ENCODE peak calls at places on chromosomes 4 and X, in four cellular contexts. D is stimulated activated CD4-positive, alpha-beta T cell treated with anti-CD3 and anti-CD28 coated beads, Interleukin-1b, Interleukin-23, amount 100 ng/mL, for 1 hour; T is HTR-8/SVneo; R is H7. E is an unnamed sample.

GRCh38 chrX:20742106-20742505 is 475.4 kb upstream of the RPS6KA3 start:
- DNase-seq in D (no peak), T (no peak), R (no peak), E (no peak)

GRCh38 chr4:15003891-15004700 is 1.8 kb downstream of the CPEB2 start:
- DNase-seq in D (no peak), T (no peak), R (peak), E (peak)

GRCh38 chr4:38696697-38697096 is 32.7 kb downstream of the KLF3 start:
- DNase-seq in D (no peak), T (no peak), R (no peak), E (no peak)

GRCh38 chr4:176064539-176064938 is 1.1 kb upstream of the WDR17 start:
- DNase-seq in D (no peak), T (no peak), R (no peak), E (no peak)

GRCh38 chr4:74217365-74217764 is 59.4 kb downstream of the MTHFD2L start:
- DNase-seq in D (no peak), T (no peak), R (no peak), E (no peak)

GRCh38 chr4:102684605-102685052 is 76.1 kb downstream of the MANBA start:
- DNase-seq in D (no peak), T (no peak), R (no peak), E (no peak)

GRCh38 chr4:10077492-10078335 is 38.9 kb downstream of the WDR1 start:
- DNase-seq in D (no peak), T (no peak), R (peak), E (peak)

GRCh38 chr4:170109586-170110289 is 20.0 kb upstream of the AADAT start:
- DNase-seq in D (no peak), T (no peak), R (no peak), E (no peak)

GRCh38 chr4:121658125-121658524 is 38.7 kb downstream of the ANXA5 start:
- DNase-seq in D (no peak), T (no peak), R (no peak), E (no peak)

GRCh38 chr4:7933631-7934510 is 5.8 kb downstream of the AFAP1 start:
- DNase-seq in D (no peak), T (no peak), R (no peak), E (no peak)

GRCh38 chrX:52353838-52354237 is 15.0 kb upstream of the XAGE2 start:
- DNase-seq in D (no peak), T (no peak), R (no peak), E (no peak)

GRCh38 chrX:41275661-41276609 is 58.0 kb upstream of the DDX3X start:
- DNase-seq in D (peak), T (peak), R (peak), E (peak)

GRCh38 chr4:139528377-139529005 is 27.5 kb downstream of the SETD7 start:
- DNase-seq in D (no peak), T (no peak), R (no peak), E (peak)

GRCh38 chr4:142846105-142846728 is at the start of gene INPP4B:
- DNase-seq in D (no peak), T (peak), R (peak), E (peak)

GRCh38 chrX:15206306-15206705 is 63.6 kb downstream of the ASB9 start:
- DNase-seq in D (no peak), T (no peak), R (no peak), E (no peak)

GRCh38 chrX:66030505-66031317 is 9.2 kb downstream of the VSIG4 start:
- DNase-seq in D (no peak), T (no peak), R (no peak), E (no peak)

GRCh38 chr4:92235741-92236140 is 68.0 kb upstream of the GRID2 start:
- DNase-seq in D (no peak), T (no peak), R (no peak), E (no peak)

GRCh38 chr4:182929296-182929695 is 12.1 kb upstream of the DCTD start:
- DNase-seq in D (no peak), T (peak), R (no peak), E (peak)

GRCh38 chrX:38664285-38664684 is 102.9 kb downstream of the TSPAN7 start:
- DNase-seq in D (no peak), T (peak), R (peak), E (peak)

GRCh38 chr4:5365071-5366008 is 314.1 kb downstream of the STK32B start:
- DNase-seq in D (no peak), T (peak), R (no peak), E (no peak)

GRCh38 chr4:15778191-15778741 is at the start of gene CD38:
- DNase-seq in D (no peak), T (peak), R (peak), E (peak)

GRCh38 chr4:111977419-111977965 is 167.8 kb upstream of the FAM241A start:
- DNase-seq in D (no peak), T (no peak), R (no peak), E (no peak)

GRCh38 chr4:3074846-3075651 is 568 bp downstream of the HTT start:
- DNase-seq in D (no peak), T (peak), R (peak), E (peak)

GRCh38 chrX:20913760-20914159 is 460.5 kb upstream of the CNKSR2 start:
- DNase-seq in D (no peak), T (peak), R (peak), E (no peak)

GRCh38 chr4:104616401-104616820 is 121.7 kb upstream of the CXXC4 start:
- DNase-seq in D (no peak), T (no peak), R (no peak), E (no peak)

GRCh38 chr4:53991821-53992220 is 72.6 kb downstream of the CHIC2 start:
- DNase-seq in D (no peak), T (no peak), R (no peak), E (no peak)

GRCh38 chrX:123927845-123928244 is 33.7 kb upstream of the STAG2 start:
- DNase-seq in D (no peak), T (no peak), R (no peak), E (no peak)

GRCh38 chr4:76589402-76589801 is 154.4 kb downstream of the SHROOM3 start:
- DNase-seq in D (no peak), T (no peak), R (peak), E (peak)

GRCh38 chr4:83328486-83328885 is 6.2 kb downstream of the HPSE start:
- DNase-seq in D (no peak), T (no peak), R (peak), E (no peak)

GRCh38 chr4:60500860-60501259 is 699.3 kb upstream of the ADGRL3 start:
- DNase-seq in D (no peak), T (no peak), R (peak), E (no peak)

GRCh38 chr4:25658357-25658771 is 2.7 kb downstream of the SLC34A2 start:
- DNase-seq in D (no peak), T (no peak), R (no peak), E (no peak)

GRCh38 chr4:57137261-57137660 is 27.1 kb upstream of the IGFBP7 start:
- DNase-seq in D (no peak), T (no peak), R (no peak), E (no peak)

GRCh38 chrX:40543661-40544328 is 37.0 kb upstream of the ATP6AP2 start:
- DNase-seq in D (no peak), T (no peak), R (peak), E (peak)

GRCh38 chr4:141046255-141046654 is 87.0 kb downstream of the RNF150 start:
- DNase-seq in D (no peak), T (peak), R (no peak), E (peak)

GRCh38 chr4:159551268-159551667 is 448.4 kb downstream of the RAPGEF2 start:
- DNase-seq in D (no peak), T (no peak), R (no peak), E (no peak)

GRCh38 chrX:9765737-9766098 is at the start of gene GPR143:
- DNase-seq in D (no peak), T (no peak), R (peak), E (no peak)

E was measured in hepatic stellate cell.